ENCODE peak calls at places on chromosome 13, in nine cellular contexts. M is activated CD4-positive, CD25-positive, alpha-beta regulatory T cell; X is GM04504; L is activated CD4-positive, alpha-beta T cell treated with anti-CD3 and anti-CD28 coated beads, Interleukin-2, amount 50 U/mL, for 24 hours; Q is G401; W is NCI-H2081 treated with DMSO at 0.1 percent for 48 hours; V is HTR-8/SVneo; E is NCI-H1105; N is T47D. C is an unnamed sample.

GRCh38 chr13:40480915-40481525 is 185.4 kb downstream of the FOXO1 start:
- DNase-seq in M (no peak), X (no peak), Q (no peak), W (no peak), E (no peak), N (no peak), V (no peak), L (no peak), C (no peak)

GRCh38 chr13:76017861-76018556 is 381.9 kb downstream of the LMO7 start:
- DNase-seq in Q (no peak), W (no peak), N (no peak), L (no peak), V (no peak), E (no peak), X (no peak), M (no peak), C (no peak)

GRCh38 chr13:26380930-26381329 is 127.0 kb downstream of the CDK8 start:
- DNase-seq in Q (no peak), W (no peak), V (no peak), E (no peak), X (no peak), N (peak; percentile 0), M (no peak), L (no peak), C (no peak)

GRCh38 chr13:113176292-113176691 is 17.8 kb downstream of the PROZ start:
- DNase-seq in W (no peak), Q (no peak), M (no peak), X (no peak), L (no peak), V (no peak), N (no peak), E (no peak), C (no peak)

GRCh38 chr13:72586519-72586918 is 140.9 kb downstream of the MZT1 start:
- DNase-seq in X (no peak), E (no peak), V (no peak), N (no peak), Q (no peak), M (no peak), L (no peak), W (no peak), C (no peak)

GRCh38 chr13:97226013-97226412 is 3.9 kb downstream of the MBNL2 start:
- DNase-seq in N (peak; percentile 42), L (no peak), M (no peak), Q (peak; percentile 57), W (no peak), E (peak; percentile 50), V (no peak), X (no peak), C (no peak)

GRCh38 chr13:59364508-59365187 is 799.1 kb downstream of the DIAPH3 start:
- DNase-seq in W (no peak), X (no peak), Q (no peak), E (no peak), N (peak; percentile 4), L (no peak), M (no peak), V (no peak), C (no peak)

GRCh38 chr13:30971575-30971974 is 39.1 kb downstream of the TEX26 start:
- DNase-seq in M (no peak), Q (no peak), W (no peak), E (no peak), X (no peak), N (no peak), V (no peak), L (no peak), C (no peak)

GRCh38 chr13:79432086-79432485 is 26.0 kb upstream of the RBM26 start:
- DNase-seq in X (no peak), V (no peak), L (no peak), M (no peak), N (no peak), W (no peak), Q (no peak), E (no peak), C (no peak)

GRCh38 chr13:61170791-61171330 is 244.8 kb downstream of the PCDH20 start:
- DNase-seq in Q (peak; percentile 21), V (no peak), E (peak; percentile 68), L (no peak), N (no peak), X (no peak), W (no peak), M (no peak), C (no peak)

GRCh38 chr13:78239681-78240080 is 321.1 kb upstream of the EDNRB start:
- DNase-seq in X (no peak), Q (no peak), M (no peak), N (no peak), L (no peak), W (no peak), V (no peak), E (no peak), C (no peak)

GRCh38 chr13:92806215-92806614 is 420.4 kb upstream of the GPC6 start:
- DNase-seq in E (no peak), Q (no peak), N (peak; percentile 59), L (no peak), M (no peak), W (no peak), V (no peak), X (no peak), C (no peak)

GRCh38 chr13:114279146-114279545 is 2.3 kb upstream of the UPF3A start:
- DNase-seq in M (no peak), X (no peak), W (no peak), Q (no peak), L (no peak), E (no peak), V (no peak), N (no peak), C (no peak)

GRCh38 chr13:111175948-111176347 is 60.8 kb downstream of the ARHGEF7 start:
- DNase-seq in N (no peak), X (no peak), Q (no peak), V (no peak), L (no peak), W (no peak), M (no peak), E (no peak), C (no peak)

GRCh38 chr13:59276436-59276835 is 887.3 kb downstream of the DIAPH3 start:
- DNase-seq in N (no peak), X (no peak), Q (no peak), M (no peak), E (no peak), W (no peak), V (no peak), L (no peak), C (no peak)

GRCh38 chr13:27349458-27349857 is 75.0 kb upstream of the GTF3A start:
- DNase-seq in V (no peak), W (no peak), N (no peak), Q (no peak), M (no peak), E (no peak), L (no peak), X (no peak), C (no peak)

GRCh38 chr13:109211616-109212015 is 574.8 kb downstream of the IRS2 start:
- DNase-seq in X (no peak), M (no peak), N (no peak), V (peak; percentile 24), Q (no peak), E (no peak), L (no peak), W (no peak), C (no peak)

GRCh38 chr13:25872871-25873607 is 178.8 kb downstream of the SHISA2 start:
- DNase-seq in L (no peak), X (no peak), W (no peak), Q (no peak), E (no peak), V (no peak), M (no peak), N (no peak), C (no peak)

GRCh38 chr13:97948041-97948440 is 5.4 kb upstream of the IPO5 start:
- DNase-seq in N (no peak), Q (no peak), X (no peak), V (no peak), E (no peak), W (no peak), L (no peak), M (no peak), C (no peak)

GRCh38 chr13:44238011-44238421 is 135.6 kb upstream of the SERP2 start:
- DNase-seq in E (no peak), N (no peak), L (no peak), M (no peak), W (no peak), V (no peak), X (no peak), Q (no peak), C (no peak)

GRCh38 chr13:20142019-20142926 is 18.6 kb downstream of the GJA3 start:
- DNase-seq in X (no peak), Q (no peak), E (no peak), M (no peak), L (no peak), W (no peak), V (no peak), N (no peak), C (no peak)

GRCh38 chr13:78604782-78605611 is 1.6 kb upstream of the POU4F1 start:
- DNase-seq in V (peak; percentile 10), W (no peak), Q (no peak), M (no peak), E (peak; percentile 23), L (no peak), X (no peak), N (no peak), C (no peak)

GRCh38 chr13:36912369-36912768 is 7.7 kb downstream of the SMAD9 start:
- DNase-seq in Q (no peak), E (no peak), L (no peak), M (no peak), W (no peak), N (no peak), X (no peak), V (no peak), C (no peak)

GRCh38 chr13:84439108-84439507 is 556.8 kb upstream of the SLITRK1 start:
- DNase-seq in Q (no peak), X (no peak), L (no peak), V (no peak), E (no peak), N (no peak), W (no peak), M (no peak), C (no peak)

GRCh38 chr13:99704390-99704789 is 203.1 kb downstream of the TM9SF2 start:
- DNase-seq in E (peak; percentile 43), Q (no peak), L (no peak), N (no peak), X (no peak), V (no peak), M (no peak), W (peak; percentile 51), C (no peak)

GRCh38 chr13:73914119-73914518 is 220.1 kb downstream of the KLF12 start:
- DNase-seq in W (no peak), M (no peak), E (no peak), L (no peak), Q (no peak), V (no peak), X (no peak), N (no peak), C (no peak)

GRCh38 chr13:34452831-34453230 is 489.2 kb upstream of the NBEA start:
- DNase-seq in X (no peak), W (no peak), M (no peak), V (no peak), L (no peak), Q (no peak), E (no peak), N (peak; percentile 49), C (no peak)

GRCh38 chr13:85137516-85137915 is 661.7 kb downstream of the SLITRK6 start:
- DNase-seq in E (no peak), Q (no peak), V (no peak), X (no peak), N (no peak), W (peak; percentile 75), M (no peak), L (no peak), C (no peak)